ENCODE peak calls at places on chromosomes 2 and 18, in seven cellular contexts. One of them, this sample, is unnamed.
A peak's percentile ranks its signal among the peaks of the same experiment; 100 is the strongest.

GRCh38 chr2:208491648-208492047 is 85.1 kb downstream of the PTH2R start:
- DNase-seq in CD4-positive, CD25-positive, alpha-beta regulatory T cell: no peak
- DNase-seq in iPS DF 6.9: no peak
- DNase-seq in A549: no peak
- DNase-seq in caudate nucleus: no peak
- DNase-seq in hepatocyte: no peak
- DNase-seq in SK-N-SH: no peak
- DNase-seq in this sample: no peak

GRCh38 chr18:23650963-23651927 is 11.5 kb downstream of the ANKRD29 start:
- DNase-seq in hepatocyte: peak; percentile 46
- DNase-seq in A549: peak; percentile 51
- DNase-seq in SK-N-SH: peak; percentile 55
- DNase-seq in CD4-positive, CD25-positive, alpha-beta regulatory T cell: no peak
- DNase-seq in caudate nucleus: no peak
- DNase-seq in iPS DF 6.9: no peak
- DNase-seq in this sample: peak; percentile 41

GRCh38 chr2:215899111-215900074 is 114.0 kb downstream of the MREG start:
- DNase-seq in caudate nucleus: no peak
- DNase-seq in CD4-positive, CD25-positive, alpha-beta regulatory T cell: no peak
- DNase-seq in hepatocyte: no peak
- DNase-seq in SK-N-SH: no peak
- DNase-seq in A549: no peak
- DNase-seq in iPS DF 6.9: no peak
- DNase-seq in this sample: no peak

GRCh38 chr2:200770847-200771246 is 40.9 kb upstream of the BZW1 start:
- DNase-seq in iPS DF 6.9: no peak
- DNase-seq in A549: no peak
- DNase-seq in caudate nucleus: no peak
- DNase-seq in hepatocyte: no peak
- DNase-seq in CD4-positive, CD25-positive, alpha-beta regulatory T cell: no peak
- DNase-seq in SK-N-SH: no peak
- DNase-seq in this sample: no peak

GRCh38 chr18:68803371-68803770 is 5.5 kb downstream of the CCDC102B start:
- DNase-seq in caudate nucleus: no peak
- DNase-seq in A549: no peak
- DNase-seq in SK-N-SH: no peak
- DNase-seq in iPS DF 6.9: no peak
- DNase-seq in CD4-positive, CD25-positive, alpha-beta regulatory T cell: no peak
- DNase-seq in hepatocyte: peak; percentile 17
- DNase-seq in this sample: no peak

GRCh38 chr2:208496129-208496528 is 89.5 kb downstream of the PTH2R start:
- DNase-seq in caudate nucleus: no peak
- DNase-seq in SK-N-SH: no peak
- DNase-seq in hepatocyte: no peak
- DNase-seq in CD4-positive, CD25-positive, alpha-beta regulatory T cell: no peak
- DNase-seq in iPS DF 6.9: no peak
- DNase-seq in A549: no peak
- DNase-seq in this sample: no peak

GRCh38 chr2:122191331-122191730 is 435.9 kb downstream of the TSN start:
- DNase-seq in SK-N-SH: peak; percentile 55
- DNase-seq in iPS DF 6.9: peak; percentile 52
- DNase-seq in hepatocyte: peak; percentile 74
- DNase-seq in caudate nucleus: no peak
- DNase-seq in A549: peak; percentile 22
- DNase-seq in CD4-positive, CD25-positive, alpha-beta regulatory T cell: no peak
- DNase-seq in this sample: no peak

GRCh38 chr18:4230450-4231168 is 224.5 kb downstream of the DLGAP1 start:
- DNase-seq in iPS DF 6.9: no peak
- DNase-seq in hepatocyte: no peak
- DNase-seq in CD4-positive, CD25-positive, alpha-beta regulatory T cell: no peak
- DNase-seq in A549: no peak
- DNase-seq in caudate nucleus: no peak
- DNase-seq in SK-N-SH: no peak
- DNase-seq in this sample: no peak

GRCh38 chr2:155203187-155203586 is 504.7 kb downstream of the KCNJ3 start:
- DNase-seq in SK-N-SH: no peak
- DNase-seq in caudate nucleus: no peak
- DNase-seq in iPS DF 6.9: no peak
- DNase-seq in hepatocyte: no peak
- DNase-seq in CD4-positive, CD25-positive, alpha-beta regulatory T cell: no peak
- DNase-seq in A549: no peak
- DNase-seq in this sample: no peak

GRCh38 chr2:191150121-191150450 is 708 bp downstream of the STAT4 start:
- DNase-seq in SK-N-SH: no peak
- DNase-seq in hepatocyte: peak; percentile 8
- DNase-seq in A549: no peak
- DNase-seq in caudate nucleus: no peak
- DNase-seq in CD4-positive, CD25-positive, alpha-beta regulatory T cell: no peak
- DNase-seq in iPS DF 6.9: no peak
- DNase-seq in this sample: no peak

GRCh38 chr2:148730085-148730484 is 85.5 kb downstream of the EPC2 start:
- DNase-seq in A549: no peak
- DNase-seq in caudate nucleus: no peak
- DNase-seq in SK-N-SH: no peak
- DNase-seq in iPS DF 6.9: no peak
- DNase-seq in hepatocyte: no peak
- DNase-seq in CD4-positive, CD25-positive, alpha-beta regulatory T cell: no peak
- DNase-seq in this sample: no peak

GRCh38 chr2:197308635-197309368 is 1.8 kb downstream of the ANKRD44 start:
- DNase-seq in A549: no peak
- DNase-seq in iPS DF 6.9: no peak
- DNase-seq in SK-N-SH: no peak
- DNase-seq in caudate nucleus: no peak
- DNase-seq in CD4-positive, CD25-positive, alpha-beta regulatory T cell: no peak
- DNase-seq in hepatocyte: no peak
- DNase-seq in this sample: no peak

GRCh38 chr2:152505495-152505906 is 170.5 kb downstream of the FMNL2 start:
- DNase-seq in CD4-positive, CD25-positive, alpha-beta regulatory T cell: no peak
- DNase-seq in A549: peak; percentile 69
- DNase-seq in SK-N-SH: no peak
- DNase-seq in hepatocyte: no peak
- DNase-seq in iPS DF 6.9: no peak
- DNase-seq in caudate nucleus: peak; percentile 32
- DNase-seq in this sample: peak; percentile 85

GRCh38 chr2:207725815-207726578 is 14.6 kb downstream of the CCNYL1 start:
- DNase-seq in iPS DF 6.9: no peak
- DNase-seq in caudate nucleus: no peak
- DNase-seq in hepatocyte: no peak
- DNase-seq in CD4-positive, CD25-positive, alpha-beta regulatory T cell: no peak
- DNase-seq in SK-N-SH: peak; percentile 23
- DNase-seq in A549: no peak
- DNase-seq in this sample: no peak

GRCh38 chr18:23191952-23192662 is 56.8 kb downstream of the CABLES1 start:
- DNase-seq in iPS DF 6.9: no peak
- DNase-seq in CD4-positive, CD25-positive, alpha-beta regulatory T cell: no peak
- DNase-seq in A549: no peak
- DNase-seq in caudate nucleus: peak; percentile 37
- DNase-seq in SK-N-SH: peak; percentile 61
- DNase-seq in hepatocyte: peak; percentile 54
- DNase-seq in this sample: no peak

GRCh38 chr2:69122271-69122670 is 109.3 kb downstream of the ANTXR1 start:
- DNase-seq in CD4-positive, CD25-positive, alpha-beta regulatory T cell: no peak
- DNase-seq in SK-N-SH: no peak
- DNase-seq in caudate nucleus: no peak
- DNase-seq in A549: no peak
- DNase-seq in hepatocyte: no peak
- DNase-seq in iPS DF 6.9: no peak
- DNase-seq in this sample: no peak

DNA sequence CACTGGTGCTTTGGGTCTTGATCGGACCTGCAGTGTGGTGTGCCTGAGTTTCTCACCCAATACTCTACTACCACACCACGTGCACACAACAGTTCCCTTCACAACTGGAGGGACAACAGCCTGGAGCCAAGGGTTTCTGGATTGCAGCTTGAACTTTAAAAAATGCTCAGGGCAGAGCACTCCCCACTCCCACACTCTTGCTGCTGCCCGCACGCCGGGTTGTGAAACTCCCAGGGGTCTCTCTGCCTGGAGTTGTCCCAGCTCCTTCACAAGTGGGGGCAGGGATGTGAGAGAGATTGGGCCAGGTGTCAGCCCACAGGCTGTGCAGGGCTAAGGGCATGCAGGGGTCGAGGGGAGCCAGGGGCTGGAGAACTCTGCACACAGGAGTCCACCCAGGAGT is 89.4 kb downstream of the GALR1 start:
- DNase-seq in iPS DF 6.9: no peak
- DNase-seq in hepatocyte: no peak
- DNase-seq in CD4-positive, CD25-positive, alpha-beta regulatory T cell: no peak
- DNase-seq in caudate nucleus: no peak
- DNase-seq in SK-N-SH: no peak
- DNase-seq in A549: no peak
- DNase-seq in this sample: no peak
- H3K27ac ChIP-seq in iPS DF 6.9: no peak overlapping the region
- H3K27ac ChIP-seq in hepatocyte: no peak overlapping the region
- H3K27ac ChIP-seq in CD4-positive, CD25-positive, alpha-beta regulatory T cell: no peak overlapping the region
- H3K27ac ChIP-seq in caudate nucleus: no peak overlapping the region
- H3K27ac ChIP-seq in SK-N-SH: no peak overlapping the region
- H3K27ac ChIP-seq in A549: no peak overlapping the region
- H3K27ac ChIP-seq in this sample: no peak overlapping the region

DNA sequence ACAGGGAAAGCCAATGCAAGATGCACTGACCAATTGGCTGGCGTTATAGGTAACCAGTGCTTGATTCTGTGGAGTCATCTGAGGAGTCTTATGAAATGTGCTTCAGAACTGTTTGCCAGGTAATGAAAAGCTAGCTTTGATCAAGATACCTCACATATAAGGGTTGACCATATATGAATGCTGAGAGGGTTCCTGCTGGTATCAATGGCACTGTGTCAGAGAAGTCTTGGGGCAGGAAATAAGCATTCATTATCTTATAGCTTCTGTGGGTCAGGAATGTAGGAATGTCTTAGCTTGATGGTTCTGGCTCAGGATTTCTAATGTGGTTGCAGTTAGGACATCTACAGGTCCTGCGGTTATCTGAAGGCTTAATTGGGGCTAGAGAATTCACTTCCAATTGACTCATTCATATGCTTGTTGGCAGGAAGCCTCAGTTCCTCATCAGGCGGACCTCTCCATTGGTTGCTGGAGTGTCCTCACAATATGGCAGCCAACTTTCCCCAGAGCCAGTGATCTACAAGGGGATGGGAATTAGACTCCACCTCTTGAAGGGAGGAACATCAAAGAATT is 22.1 kb upstream of the TCF7L1 start:
- DNase-seq in iPS DF 6.9: no peak
- DNase-seq in caudate nucleus: no peak
- DNase-seq in A549: no peak
- DNase-seq in CD4-positive, CD25-positive, alpha-beta regulatory T cell: no peak
- DNase-seq in hepatocyte: no peak
- DNase-seq in SK-N-SH: no peak
- DNase-seq in this sample: peak; percentile 71
- H3K27ac ChIP-seq in iPS DF 6.9: no peak overlapping the region
- H3K27ac ChIP-seq in caudate nucleus: no peak overlapping the region
- H3K27ac ChIP-seq in A549: no peak overlapping the region
- H3K27ac ChIP-seq in CD4-positive, CD25-positive, alpha-beta regulatory T cell: no peak overlapping the region
- H3K27ac ChIP-seq in hepatocyte: no peak overlapping the region
- H3K27ac ChIP-seq in SK-N-SH: no peak overlapping the region
- H3K27ac ChIP-seq in this sample: no peak overlapping the region

DNA sequence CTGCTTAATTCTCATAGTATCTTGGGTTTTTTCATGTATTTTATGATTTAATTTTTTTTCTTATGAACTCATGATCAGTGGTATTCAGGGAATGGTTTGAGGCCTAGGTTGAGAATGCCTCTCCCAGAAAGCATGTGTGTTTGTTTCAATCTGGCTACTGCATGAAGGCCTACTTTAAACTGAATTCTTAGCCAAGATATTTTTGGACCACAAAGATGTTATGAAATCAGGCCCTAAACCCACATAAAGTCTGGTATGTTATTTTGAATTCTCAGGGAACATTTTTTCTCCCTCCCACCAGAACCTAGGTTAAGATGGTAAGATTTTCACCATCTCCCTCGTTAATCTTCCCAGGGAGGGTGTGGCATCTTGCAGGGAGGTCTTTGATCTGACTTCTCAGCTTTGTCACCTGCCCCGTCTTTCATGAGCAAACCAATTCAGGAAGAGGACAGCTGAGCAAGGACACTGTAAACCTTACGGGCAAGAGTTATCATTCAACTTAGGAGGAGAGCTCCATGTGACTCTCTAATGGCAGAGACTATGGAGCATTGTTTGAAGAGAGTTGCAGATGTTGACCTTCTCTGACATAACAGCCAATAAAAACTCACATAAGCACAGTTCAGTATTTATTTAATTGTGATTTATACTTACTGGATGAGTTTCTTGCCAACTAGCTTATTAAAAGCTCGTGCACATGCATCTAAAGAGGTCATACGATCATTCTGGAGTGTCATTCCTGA is 21.3 kb upstream of the ACKR3 start:
- DNase-seq in A549: no peak
- DNase-seq in CD4-positive, CD25-positive, alpha-beta regulatory T cell: no peak
- DNase-seq in hepatocyte: no peak
- DNase-seq in iPS DF 6.9: no peak
- DNase-seq in caudate nucleus: no peak
- DNase-seq in SK-N-SH: no peak
- DNase-seq in this sample: no peak
- H3K27ac ChIP-seq in A549: no peak overlapping the region
- H3K27ac ChIP-seq in CD4-positive, CD25-positive, alpha-beta regulatory T cell: peak overlapping the region; percentile 80
- H3K27ac ChIP-seq in hepatocyte: no peak overlapping the region
- H3K27ac ChIP-seq in iPS DF 6.9: no peak overlapping the region
- H3K27ac ChIP-seq in caudate nucleus: no peak overlapping the region
- H3K27ac ChIP-seq in SK-N-SH: no peak overlapping the region
- H3K27ac ChIP-seq in this sample: no peak overlapping the region

DNA sequence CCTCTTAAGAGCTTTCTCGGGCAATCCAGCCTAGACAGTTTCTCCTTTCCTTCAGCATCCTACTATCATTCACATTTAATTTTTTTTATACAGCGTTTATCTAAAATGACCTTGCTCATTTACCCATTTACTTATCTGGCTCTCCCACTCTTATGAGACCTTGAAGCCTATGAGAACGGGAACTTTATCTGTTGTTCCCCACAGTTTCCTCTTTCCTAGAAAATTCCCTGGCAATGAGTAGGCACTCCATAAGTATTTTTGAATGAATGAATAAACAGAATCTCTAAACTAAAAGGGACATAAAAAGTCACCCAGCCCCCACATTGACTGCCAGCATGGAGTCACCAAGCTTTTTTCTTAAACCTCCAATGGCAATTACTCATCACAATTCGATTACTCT is 353.2 kb downstream of the METTL4 start:
- DNase-seq in SK-N-SH: no peak
- DNase-seq in iPS DF 6.9: no peak
- DNase-seq in hepatocyte: no peak
- DNase-seq in A549: no peak
- DNase-seq in CD4-positive, CD25-positive, alpha-beta regulatory T cell: no peak
- DNase-seq in caudate nucleus: no peak
- DNase-seq in this sample: no peak
- H3K27ac ChIP-seq in SK-N-SH: no peak overlapping the region
- H3K27ac ChIP-seq in iPS DF 6.9: no peak overlapping the region
- H3K27ac ChIP-seq in hepatocyte: no peak overlapping the region
- H3K27ac ChIP-seq in A549: no peak overlapping the region
- H3K27ac ChIP-seq in CD4-positive, CD25-positive, alpha-beta regulatory T cell: no peak overlapping the region
- H3K27ac ChIP-seq in caudate nucleus: no peak overlapping the region
- H3K27ac ChIP-seq in this sample: no peak overlapping the region